ENCODE peak calls at places on chromosomes 12 and 14, in six cellular contexts. M is left ventricle myocardium superior, B is lower leg skin, I is Right ventricle myocardium superior, G is tibial artery, N is COR-L47. A is an unnamed sample.

GRCh38 chr12:24252580-24252979 is 303.1 kb upstream of the SOX5 start:
- DNase-seq in M (no peak), B (no peak), I (no peak), G (no peak), N (no peak), A (no peak)

GRCh38 chr14:60327447-60328331 is 78.7 kb downstream of the PPM1A start:
- DNase-seq in M (peak; percentile 51), B (no peak), I (no peak), G (no peak), N (peak; percentile 62), A (peak; percentile 49)

GRCh38 chr14:102891556-102891955 is 30.9 kb upstream of the AMN start:
- DNase-seq in M (no peak), B (no peak), I (no peak), G (no peak), N (no peak), A (no peak)

GRCh38 chr14:71143391-71144290 is 236.4 kb downstream of the PCNX1 start:
- DNase-seq in M (no peak), B (peak; percentile 74), I (no peak), G (no peak), N (no peak), A (no peak)

GRCh38 chr12:114697741-114698565 is 14.0 kb upstream of the TBX3 start:
- DNase-seq in M (no peak), B (no peak), I (no peak), G (no peak), N (no peak), A (no peak)

GRCh38 chr12:124426594-124427550 is 132.0 kb downstream of the RFLNA start:
- DNase-seq in M (no peak), B (no peak), I (no peak), G (no peak), N (no peak), A (no peak)

GRCh38 chr12:98499668-98500456 is 15.5 kb upstream of the TMPO start:
- DNase-seq in M (no peak), B (peak; percentile 40), I (no peak), G (no peak), N (no peak), A (no peak)

GRCh38 chr14:106044949-106045596 is 518.7 kb downstream of the TMEM121 start:
- DNase-seq in M (peak; percentile 62), B (no peak), I (peak; percentile 68), G (no peak), N (peak; percentile 2), A (no peak)

GRCh38 chr14:93789366-93790130 is 1.3 kb upstream of the PRIMA1 start:
- DNase-seq in M (no peak), B (no peak), I (no peak), G (no peak), N (no peak), A (no peak)

GRCh38 chr12:110338754-110339153 is 57.7 kb downstream of the ATP2A2 start:
- DNase-seq in M (no peak), B (no peak), I (no peak), G (no peak), N (peak; percentile 12), A (no peak)

GRCh38 chr12:2233034-2233433 is 180.2 kb downstream of the CACNA1C start:
- DNase-seq in M (no peak), B (no peak), I (no peak), G (no peak), N (no peak), A (no peak)

GRCh38 chr14:53570411-53571387 is 385.9 kb downstream of the BMP4 start:
- DNase-seq in M (no peak), B (no peak), I (no peak), G (no peak), N (no peak), A (no peak)

GRCh38 chr14:103073876-103074698 is 9.9 kb upstream of the LBHD2 start:
- DNase-seq in M (no peak), B (peak; percentile 87), I (no peak), G (no peak), N (no peak), A (no peak)

GRCh38 chr12:130031041-130031440 is 127.2 kb upstream of the TMEM132D start:
- DNase-seq in M (no peak), B (no peak), I (no peak), G (no peak), N (no peak), A (no peak)

GRCh38 chr14:83883732-83884131 is 1646.2 kb upstream of the FLRT2 start:
- DNase-seq in M (no peak), B (no peak), I (no peak), G (no peak), N (no peak), A (no peak)

GRCh38 chr12:102300824-102301461 is 103.3 kb upstream of the PMCH start:
- DNase-seq in M (no peak), B (no peak), I (no peak), G (no peak), N (peak; percentile 50), A (no peak)

GRCh38 chr14:72568296-72568992 is 325.5 kb downstream of the DPF3 start:
- DNase-seq in M (no peak), B (no peak), I (no peak), G (no peak), N (no peak), A (no peak)

GRCh38 chr14:104403421-104404220 is 175.9 kb upstream of the C14orf180 start:
- DNase-seq in M (no peak), B (peak; percentile 74), I (no peak), G (peak; percentile 61), N (no peak), A (no peak)

GRCh38 chr12:63967358-63967757 is 122.9 kb downstream of the SRGAP1 start:
- DNase-seq in M (no peak), B (no peak), I (no peak), G (no peak), N (no peak), A (no peak)

GRCh38 chr14:68576496-68577244 is 216.2 kb downstream of the ZFP36L1 start:
- DNase-seq in M (no peak), B (no peak), I (no peak), G (peak; percentile 31), N (no peak), A (no peak)

GRCh38 chr14:100449225-100449987 is 126.3 kb downstream of the SLC25A47 start:
- DNase-seq in M (no peak), B (peak; percentile 58), I (no peak), G (no peak), N (no peak), A (no peak)

GRCh38 chr14:95679995-95680735 is 6.1 kb upstream of the TCL1B start:
- DNase-seq in M (no peak), B (peak; percentile 74), I (no peak), G (no peak), N (peak; percentile 99), A (no peak)

GRCh38 chr14:56119221-56119967 is 1.2 kb downstream of the PELI2 start:
- DNase-seq in M (peak; percentile 68), B (no peak), I (peak; percentile 77), G (peak; percentile 72), N (peak; percentile 19), A (peak; percentile 47)

GRCh38 chr12:56839489-56840442 is 76.6 kb downstream of the HSD17B6 start:
- DNase-seq in M (peak; percentile 46), B (no peak), I (peak; percentile 50), G (peak; percentile 66), N (peak; percentile 6), A (no peak)